ENCODE peak calls at places on chromosomes 4 and X, in six cellular contexts. D, S, K, I, Z and H are unnamed samples.

GRCh38 chrX:49192722-49193328 is 6.7 kb upstream of the PRICKLE3 start:
- DNase-seq in Z (peak), K (no peak), D (peak), S (no peak), I (no peak), H (peak)

GRCh38 chr4:99811850-99812249 is 4.8 kb upstream of the DAPP1 start:
- DNase-seq in S (no peak), Z (peak), K (no peak), I (no peak), D (peak), H (no peak)

GRCh38 chr4:11732155-11732554 is 303.5 kb upstream of the HS3ST1 start:
- DNase-seq in Z (no peak), K (no peak), S (no peak), D (no peak), I (no peak), H (no peak)

GRCh38 chrX:43744284-43744683 is 88.2 kb downstream of the MAOA start:
- DNase-seq in S (no peak), I (no peak), K (no peak), D (no peak), Z (no peak), H (no peak)

GRCh38 chr4:158172558-158173258 is at the start of gene GASK1B:
- DNase-seq in I (no peak), Z (peak), D (peak), K (peak), S (no peak), H (peak)

GRCh38 chrX:132037479-132037993 is 14.4 kb downstream of the STK26 start:
- DNase-seq in S (no peak), K (no peak), I (no peak), D (no peak), Z (no peak), H (no peak)

GRCh38 chr4:86942185-86942666 is 7.4 kb downstream of the AFF1 start:
- DNase-seq in K (no peak), D (peak), S (no peak), I (no peak), Z (peak), H (no peak)

GRCh38 chr4:41611881-41612871 is 74.2 kb downstream of the LIMCH1 start:
- DNase-seq in D (peak), S (no peak), I (peak), K (peak), Z (peak), H (peak)

GRCh38 chr4:26992657-26993361 is 132.2 kb downstream of the STIM2 start:
- DNase-seq in D (peak), K (no peak), S (no peak), I (no peak), Z (no peak), H (no peak)

GRCh38 chr4:152352645-152353116 is 183.2 kb downstream of the FBXW7 start:
- DNase-seq in Z (peak), D (peak), I (peak), S (no peak), K (peak), H (peak)

GRCh38 chr4:81084029-81084428 is 53.5 kb downstream of the BMP3 start:
- DNase-seq in S (no peak), Z (peak), D (peak), K (no peak), I (no peak), H (no peak)

GRCh38 chr4:25258980-25259578 is 25.2 kb downstream of the PI4K2B start:
- DNase-seq in S (no peak), D (peak), K (no peak), Z (peak), I (no peak), H (no peak)

GRCh38 chr4:187304131-187304530 is 580.5 kb upstream of the FAT1 start:
- DNase-seq in I (no peak), S (no peak), Z (no peak), K (no peak), D (no peak), H (no peak)

GRCh38 chrX:95427389-95427788 is 1257.3 kb upstream of the DIAPH2 start:
- DNase-seq in I (no peak), S (no peak), Z (no peak), K (no peak), D (no peak), H (no peak)

GRCh38 chr4:41990029-41990382 is 324 bp upstream of the SLC30A9 start:
- DNase-seq in Z (no peak), K (no peak), S (no peak), D (peak), I (no peak), H (no peak)

GRCh38 chrX:86104526-86104925 is 43.7 kb upstream of the DACH2 start:
- DNase-seq in Z (no peak), D (no peak), K (no peak), S (no peak), I (no peak), H (no peak)

GRCh38 chrX:86103061-86103460 is 45.2 kb upstream of the DACH2 start:
- DNase-seq in D (no peak), S (no peak), Z (no peak), K (no peak), I (peak), H (no peak)

GRCh38 chrX:86102341-86102740 is 45.9 kb upstream of the DACH2 start:
- DNase-seq in D (no peak), Z (no peak), K (no peak), S (no peak), I (no peak), H (no peak)
- H2AFZ ChIP-seq in D (no peak), Z (no peak), K (no peak), S (no peak), I (no peak), H (no peak)

GRCh38 chr4:55078987-55079386 is 46.4 kb downstream of the KDR start:
- DNase-seq in K (no peak), Z (no peak), I (no peak), S (no peak), D (peak), H (no peak)
- H3K18ac ChIP-seq in K (no peak), Z (no peak), I (no peak), S (no peak), D (no peak), H (no peak)

DNA sequence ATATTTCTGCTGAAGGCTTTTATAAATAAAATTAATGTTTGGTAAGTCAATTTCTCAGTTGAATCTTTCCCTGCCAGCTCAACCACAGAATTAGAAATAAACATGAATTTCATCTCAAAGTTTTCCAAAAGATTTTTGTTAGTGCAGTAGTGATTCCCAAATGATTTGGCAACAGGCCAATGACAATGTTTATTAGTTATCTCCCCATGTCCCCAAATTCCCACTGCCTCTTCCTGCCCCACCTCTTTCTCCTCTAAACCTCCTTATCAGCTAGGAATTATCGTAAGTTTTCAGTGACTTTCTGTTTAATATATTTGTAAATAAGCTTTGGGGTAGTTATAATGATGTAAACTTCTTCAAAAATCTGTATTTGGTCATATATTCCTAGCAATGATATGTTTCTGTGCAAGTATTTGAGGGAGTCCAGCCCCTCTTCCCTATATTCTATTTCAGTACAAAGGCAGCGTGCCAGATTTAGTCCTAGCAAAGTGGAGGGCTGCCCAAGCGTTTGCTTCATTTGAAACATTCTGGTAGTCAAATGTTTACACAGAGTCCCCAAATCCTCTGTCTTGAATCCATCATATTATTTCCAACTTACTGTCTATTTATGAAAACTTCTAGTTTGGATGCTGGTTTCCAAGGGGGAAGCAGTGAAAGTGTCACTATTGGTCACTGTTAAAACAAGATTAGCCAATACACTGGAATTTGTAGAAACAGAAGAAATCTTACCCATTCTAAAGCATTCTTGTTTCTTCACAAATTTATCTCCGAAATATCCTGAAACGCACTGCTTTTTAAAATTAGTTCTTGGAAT is 33.7 kb upstream of the ANKRD50 start:
- DNase-seq in Z (peak), S (no peak), K (no peak), D (peak), I (no peak), H (no peak)
- H2AFZ ChIP-seq in Z (no peak), S (no peak), K (peak), D (no peak), I (no peak), H (no peak)

GRCh38 chrX:133412665-133413064 is 2.6 kb downstream of the GPC4 start:
- DNase-seq in K (no peak), Z (no peak), S (no peak), I (peak), D (no peak), H (no peak)

GRCh38 chrX:133414399-133415275 is 652 bp downstream of the GPC4 start:
- DNase-seq in K (no peak), S (no peak), Z (peak), D (no peak), I (no peak), H (no peak)

GRCh38 chrX:133417364-133417763 is 2.1 kb upstream of the GPC4 start:
- DNase-seq in I (no peak), K (no peak), S (no peak), D (no peak), Z (no peak), H (no peak)

GRCh38 chrX:133413218-133413925 is 1.9 kb downstream of the GPC4 start:
- DNase-seq in I (peak), Z (no peak), S (no peak), D (no peak), K (no peak), H (no peak)

DNA sequence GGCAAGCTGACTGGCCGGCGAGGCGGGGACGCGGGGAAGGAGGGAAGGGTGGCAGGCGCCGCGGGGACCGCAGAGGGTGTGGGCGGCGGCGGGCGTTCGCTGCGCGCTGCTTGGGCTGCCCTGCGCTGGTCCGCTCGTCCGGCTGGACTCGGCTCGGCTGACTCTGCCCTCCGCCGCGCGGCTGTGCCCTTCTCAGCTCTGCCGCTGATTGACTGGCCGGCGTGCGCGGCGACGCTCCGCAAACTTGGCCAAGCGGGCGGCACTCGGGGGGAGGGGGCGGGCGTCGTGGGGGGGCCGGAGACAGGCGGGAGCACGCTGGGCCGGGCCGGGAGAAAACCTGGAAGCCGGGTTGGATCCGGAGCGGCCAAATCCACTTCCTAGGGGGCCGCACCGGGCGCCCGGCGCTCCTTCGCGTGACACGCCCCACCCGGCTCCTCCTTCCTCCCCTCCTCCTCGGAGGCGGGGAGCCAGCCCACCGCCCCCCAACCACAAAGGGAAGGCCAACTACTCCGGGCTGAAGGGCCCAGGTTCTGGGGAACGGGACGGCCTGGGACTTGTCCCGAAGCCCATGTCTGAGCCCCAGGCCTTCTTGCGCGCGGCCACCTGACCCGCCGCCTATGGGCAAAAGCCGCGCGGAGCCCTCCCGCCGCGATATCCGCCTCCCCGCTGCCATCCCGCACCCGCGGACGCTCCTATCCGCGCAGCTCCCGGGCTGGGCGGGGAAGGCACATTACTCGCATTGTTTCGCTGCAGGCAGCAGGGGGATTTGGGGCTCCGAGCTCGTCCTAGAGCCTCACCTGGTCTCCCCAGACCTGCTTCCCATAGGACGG is at the start of gene GPC4:
- DNase-seq in S (peak), Z (peak), K (peak), D (no peak), I (peak), H (peak)
- H3K18ac ChIP-seq in S (peak), Z (peak), K (peak), D (peak), I (peak), H (peak)

DNA sequence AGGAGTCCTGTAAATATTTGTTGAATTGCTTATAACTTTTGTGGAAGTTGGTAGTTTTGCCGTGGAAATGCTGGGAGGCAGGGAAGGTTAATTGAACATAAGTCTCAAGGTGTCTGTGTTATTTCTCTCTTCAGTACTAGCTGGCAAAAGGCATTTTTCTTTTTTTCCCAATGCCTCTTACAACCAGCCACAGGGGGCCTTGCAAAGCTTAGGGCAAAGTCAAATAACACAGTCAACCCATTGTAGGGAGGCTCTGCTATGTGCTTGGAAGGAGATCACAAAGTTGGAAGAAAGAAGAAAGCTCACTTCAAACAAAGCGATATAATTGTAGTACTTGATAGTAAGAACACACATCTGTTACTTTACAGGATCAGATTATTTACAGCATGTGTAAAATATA is 802.6 kb downstream of the PDHA2 start:
- DNase-seq in I (no peak), Z (no peak), D (no peak), K (peak), S (no peak), H (peak)
- H2AFZ ChIP-seq in I (no peak), Z (no peak), D (no peak), K (peak), S (peak), H (no peak)

GRCh38 chr4:40261246-40262078 is 64.6 kb downstream of the RHOH start:
- DNase-seq in Z (no peak), I (no peak), S (no peak), D (no peak), K (no peak), H (no peak)
- H3K18ac ChIP-seq in Z (no peak), I (no peak), S (no peak), D (no peak), K (peak), H (no peak)

GRCh38 chrX:127037179-127037578 is 217.7 kb downstream of the PRR32 start:
- DNase-seq in S (no peak), K (no peak), I (no peak), Z (no peak), D (no peak), H (no peak)

DNA sequence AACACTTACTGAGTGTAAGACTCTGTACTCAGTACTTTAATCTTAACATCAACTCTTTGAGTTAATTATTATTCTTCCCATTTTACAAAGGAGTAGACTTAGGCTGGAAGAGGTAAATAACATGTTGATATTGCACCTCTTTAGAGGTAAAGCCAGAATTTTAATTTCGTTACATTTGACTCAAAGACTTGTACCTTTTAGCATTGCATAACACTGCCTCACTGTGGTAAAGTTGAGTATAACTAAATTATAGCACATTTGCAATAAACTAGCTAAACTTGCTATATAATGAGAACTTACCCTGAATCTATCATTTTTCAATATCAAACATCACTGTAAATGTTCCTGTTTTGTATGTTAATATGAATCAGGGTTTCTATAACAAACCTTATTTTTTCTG is 218.5 kb downstream of the PRR32 start:
- DNase-seq in K (no peak), S (no peak), I (no peak), D (no peak), Z (no peak), H (no peak)
- H2AFZ ChIP-seq in K (no peak), S (no peak), I (no peak), D (no peak), Z (no peak), H (no peak)

DNA sequence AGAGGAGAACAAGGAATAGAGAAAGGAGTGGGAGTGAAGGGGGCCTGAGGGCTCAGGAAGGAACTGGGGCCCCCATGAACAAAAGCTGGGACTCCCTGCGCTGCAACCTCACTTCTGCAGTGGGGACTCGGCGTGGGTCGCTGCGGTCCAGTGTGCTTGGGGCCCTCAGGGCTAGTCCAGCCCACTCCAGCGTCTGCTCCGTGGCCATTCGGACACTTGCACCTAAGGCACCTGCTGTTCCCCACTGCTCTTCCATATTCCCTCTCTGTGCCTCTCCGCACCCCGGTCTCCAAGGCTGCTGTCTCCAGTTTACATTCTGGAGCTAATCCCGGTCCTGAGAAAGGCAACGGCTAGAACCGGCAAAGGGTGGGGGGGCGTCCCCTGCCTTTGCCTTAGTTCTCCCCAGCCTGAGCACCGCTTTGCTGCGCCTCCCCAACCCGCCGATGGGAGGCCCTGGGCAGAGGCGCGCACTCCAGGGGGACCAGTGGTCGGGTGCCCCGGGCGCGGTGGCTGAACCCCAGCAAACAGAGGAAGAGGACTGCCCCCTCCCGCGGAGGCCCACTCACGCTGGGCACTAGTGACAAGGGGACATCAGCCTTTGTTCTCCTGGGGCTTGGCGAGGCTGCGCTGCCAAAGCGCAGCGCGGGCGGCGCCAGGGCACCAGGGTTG is 327.7 kb upstream of the F9 start:
- DNase-seq in K (no peak), I (no peak), S (peak), D (no peak), Z (no peak), H (peak)
- H3K18ac ChIP-seq in K (peak), I (no peak), S (no peak), D (no peak), Z (no peak), H (no peak)

GRCh38 chr4:126799971-126800722 is 832.6 kb upstream of the INTU start:
- DNase-seq in K (no peak), D (peak), Z (peak), I (no peak), S (no peak), H (no peak)
- H2AFZ ChIP-seq in K (peak), D (no peak), Z (peak), I (no peak), S (peak), H (no peak)

GRCh38 chr4:185811509-185812364 is at the start of gene SORBS2:
- DNase-seq in I (no peak), D (peak), Z (peak), K (no peak), S (no peak), H (no peak)
- H3K18ac ChIP-seq in I (no peak), D (no peak), Z (no peak), K (peak), S (peak), H (peak)